ENCODE peak calls at places on chromosomes 11 and 22, in five cellular contexts. Q, P, S, R and T are unnamed samples.
A peak's percentile ranks its signal among the peaks of the same experiment; 100 is the strongest.

GRCh38 chr11:100830978-100831732 is 144.1 kb downstream of the ARHGAP42 start:
- DNase-seq in S (no peak), Q (no peak), P (no peak), R (peak; percentile 63), T (no peak)

GRCh38 chr11:7793233-7793632 is 3.5 kb downstream of the OR5P2 start:
- DNase-seq in P (no peak), Q (no peak), R (no peak), S (no peak), T (no peak)

GRCh38 chr11:96098511-96099241 is 174.8 kb upstream of the MTMR2 start:
- DNase-seq in Q (no peak), S (no peak), P (no peak), R (peak; percentile 57), T (no peak)

GRCh38 chr22:17742528-17742902 is 31.8 kb downstream of the BID start:
- DNase-seq in Q (no peak), S (peak; percentile 98), R (peak; percentile 60), P (peak; percentile 79), T (peak; percentile 70)

GRCh38 chr11:107549253-107549953 is 16.1 kb downstream of the ALKBH8 start:
- DNase-seq in Q (no peak), S (no peak), R (peak; percentile 46), P (no peak), T (no peak)

GRCh38 chr22:46052331-46052771 is 75.4 kb upstream of the WNT7B start:
- DNase-seq in S (peak; percentile 39), R (peak; percentile 43), P (no peak), Q (peak; percentile 70), T (peak; percentile 70)

GRCh38 chr22:39428597-39429071 is 28.2 kb upstream of the MGAT3 start:
- DNase-seq in Q (no peak), R (peak; percentile 30), P (no peak), S (peak; percentile 95), T (no peak)

GRCh38 chr22:46220921-46221320 is 29.2 kb downstream of the CDPF1 start:
- DNase-seq in S (no peak), Q (no peak), R (peak; percentile 18), P (no peak), T (no peak)

GRCh38 chr11:17827006-17827405 is 92.4 kb downstream of the KCNC1 start:
- DNase-seq in S (peak; percentile 54), P (no peak), Q (no peak), R (no peak), T (no peak)

GRCh38 chr22:31495343-31495742 is 993 bp upstream of the SFI1 start:
- DNase-seq in Q (no peak), R (no peak), P (no peak), S (no peak), T (no peak)

GRCh38 chr22:30602049-30602448 is 4.9 kb upstream of the TCN2 start:
- DNase-seq in S (peak; percentile 67), P (no peak), R (peak; percentile 28), Q (no peak), T (no peak)

GRCh38 chr11:133134561-133135173 is 397.6 kb downstream of the OPCML start:
- DNase-seq in P (peak; percentile 30), R (peak; percentile 36), Q (no peak), S (peak; percentile 94), T (no peak)

GRCh38 chr22:44357296-44357961 is 44.7 kb upstream of the SHISAL1 start:
- DNase-seq in P (no peak), S (peak; percentile 64), R (no peak), Q (peak; percentile 63), T (no peak)

GRCh38 chr22:42848941-42849340 is 8.1 kb downstream of the ARFGAP3 start:
- DNase-seq in Q (no peak), S (no peak), P (no peak), R (peak; percentile 59), T (no peak)

GRCh38 chr11:118169300-118170140 is 6.9 kb downstream of the SCN2B start:
- DNase-seq in R (no peak), P (no peak), S (no peak), Q (no peak), T (no peak)

GRCh38 chr11:12811861-12812260 is 137.6 kb downstream of the TEAD1 start:
- DNase-seq in S (no peak), R (no peak), Q (no peak), P (no peak), T (no peak)

GRCh38 chr11:35812850-35813249 is 131.0 kb upstream of the LDLRAD3 start:
- DNase-seq in S (no peak), Q (no peak), R (no peak), P (no peak), T (no peak)

GRCh38 chr22:44245867-44246266 is 65.1 kb downstream of the PARVG start:
- DNase-seq in R (no peak), S (peak; percentile 20), P (no peak), Q (no peak), T (peak; percentile 23)